ENCODE peak calls at places on chromosome 7, in eight cellular contexts. One of them, this sample, is unnamed.
A peak's percentile ranks its signal among the peaks of the same experiment; 100 is the strongest.

GRCh38 chr7:157785021-157785441 is 448.2 kb downstream of the DNAJB6 start:
- DNase-seq in iPS-NIHi11: no peak
- DNase-seq in fibroblast of pulmonary artery: no peak
- DNase-seq in natural killer cell: no peak
- DNase-seq in myocyte: no peak
- DNase-seq in stimulated activated CD4-positive, alpha-beta T cell treated with anti-CD3 and anti-CD28 coated beads, Interleukin-12 subunit alpha, Interleukin-12 subunit beta, amount 100 ng/mL, for 48 hours: no peak
- DNase-seq in NCI-H2081: no peak
- DNase-seq in lower leg skin: no peak
- DNase-seq in this sample: no peak

GRCh38 chr7:137873524-137873923 is 26.8 kb upstream of the DGKI start:
- DNase-seq in iPS-NIHi11: no peak
- DNase-seq in fibroblast of pulmonary artery: peak; percentile 74
- DNase-seq in natural killer cell: no peak
- DNase-seq in myocyte: peak; percentile 81
- DNase-seq in stimulated activated CD4-positive, alpha-beta T cell treated with anti-CD3 and anti-CD28 coated beads, Interleukin-12 subunit alpha, Interleukin-12 subunit beta, amount 100 ng/mL, for 48 hours: peak; percentile 41
- DNase-seq in NCI-H2081: no peak
- DNase-seq in lower leg skin: no peak
- DNase-seq in this sample: no peak

GRCh38 chr7:48168159-48168558 is 3.1 kb upstream of the ABCA13 start:
- DNase-seq in iPS-NIHi11: no peak
- DNase-seq in fibroblast of pulmonary artery: peak; percentile 51
- DNase-seq in natural killer cell: no peak
- DNase-seq in myocyte: peak; percentile 51
- DNase-seq in stimulated activated CD4-positive, alpha-beta T cell treated with anti-CD3 and anti-CD28 coated beads, Interleukin-12 subunit alpha, Interleukin-12 subunit beta, amount 100 ng/mL, for 48 hours: no peak
- DNase-seq in NCI-H2081: no peak
- DNase-seq in lower leg skin: no peak
- DNase-seq in this sample: peak; percentile 37

GRCh38 chr7:143360788-143361551 is 1.5 kb downstream of the FAM131B start:
- DNase-seq in iPS-NIHi11: peak; percentile 84
- DNase-seq in fibroblast of pulmonary artery: no peak
- DNase-seq in natural killer cell: no peak
- DNase-seq in myocyte: no peak
- DNase-seq in stimulated activated CD4-positive, alpha-beta T cell treated with anti-CD3 and anti-CD28 coated beads, Interleukin-12 subunit alpha, Interleukin-12 subunit beta, amount 100 ng/mL, for 48 hours: no peak
- DNase-seq in NCI-H2081: peak; percentile 57
- DNase-seq in lower leg skin: no peak
- DNase-seq in this sample: no peak

GRCh38 chr7:157139142-157140117 is 704 bp downstream of the UBE3C start:
- DNase-seq in iPS-NIHi11: no peak
- DNase-seq in fibroblast of pulmonary artery: peak; percentile 42
- DNase-seq in natural killer cell: no peak
- DNase-seq in myocyte: no peak
- DNase-seq in stimulated activated CD4-positive, alpha-beta T cell treated with anti-CD3 and anti-CD28 coated beads, Interleukin-12 subunit alpha, Interleukin-12 subunit beta, amount 100 ng/mL, for 48 hours: no peak
- DNase-seq in NCI-H2081: peak; percentile 64
- DNase-seq in lower leg skin: peak; percentile 34
- DNase-seq in this sample: no peak

GRCh38 chr7:126778101-126778500 is 474.6 kb downstream of the GRM8 start:
- DNase-seq in iPS-NIHi11: peak; percentile 12
- DNase-seq in fibroblast of pulmonary artery: no peak
- DNase-seq in natural killer cell: no peak
- DNase-seq in myocyte: no peak
- DNase-seq in stimulated activated CD4-positive, alpha-beta T cell treated with anti-CD3 and anti-CD28 coated beads, Interleukin-12 subunit alpha, Interleukin-12 subunit beta, amount 100 ng/mL, for 48 hours: no peak
- DNase-seq in NCI-H2081: peak; percentile 61
- DNase-seq in lower leg skin: no peak
- DNase-seq in this sample: no peak

GRCh38 chr7:123580406-123581161 is 21.0 kb upstream of the ASB15 start:
- DNase-seq in iPS-NIHi11: peak; percentile 42
- DNase-seq in fibroblast of pulmonary artery: peak; percentile 77
- DNase-seq in natural killer cell: no peak
- DNase-seq in myocyte: peak; percentile 72
- DNase-seq in stimulated activated CD4-positive, alpha-beta T cell treated with anti-CD3 and anti-CD28 coated beads, Interleukin-12 subunit alpha, Interleukin-12 subunit beta, amount 100 ng/mL, for 48 hours: no peak
- DNase-seq in NCI-H2081: peak; percentile 73
- DNase-seq in lower leg skin: no peak
- DNase-seq in this sample: peak; percentile 60

GRCh38 chr7:44308741-44309270 is 16.6 kb downstream of the CAMK2B start:
- DNase-seq in iPS-NIHi11: no peak
- DNase-seq in fibroblast of pulmonary artery: no peak
- DNase-seq in natural killer cell: no peak
- DNase-seq in myocyte: peak; percentile 67
- DNase-seq in stimulated activated CD4-positive, alpha-beta T cell treated with anti-CD3 and anti-CD28 coated beads, Interleukin-12 subunit alpha, Interleukin-12 subunit beta, amount 100 ng/mL, for 48 hours: no peak
- DNase-seq in NCI-H2081: no peak
- DNase-seq in lower leg skin: peak; percentile 11
- DNase-seq in this sample: no peak

GRCh38 chr7:100003711-100004661 is 11.4 kb upstream of the ZKSCAN1 start:
- DNase-seq in iPS-NIHi11: peak; percentile 44
- DNase-seq in fibroblast of pulmonary artery: no peak
- DNase-seq in natural killer cell: no peak
- DNase-seq in myocyte: no peak
- DNase-seq in stimulated activated CD4-positive, alpha-beta T cell treated with anti-CD3 and anti-CD28 coated beads, Interleukin-12 subunit alpha, Interleukin-12 subunit beta, amount 100 ng/mL, for 48 hours: no peak
- DNase-seq in NCI-H2081: peak; percentile 84
- DNase-seq in lower leg skin: no peak
- DNase-seq in this sample: no peak

GRCh38 chr7:108000875-108001758 is 1.8 kb downstream of the LAMB1 start:
- DNase-seq in iPS-NIHi11: peak; percentile 65
- DNase-seq in fibroblast of pulmonary artery: peak; percentile 70
- DNase-seq in natural killer cell: no peak
- DNase-seq in myocyte: peak; percentile 58
- DNase-seq in stimulated activated CD4-positive, alpha-beta T cell treated with anti-CD3 and anti-CD28 coated beads, Interleukin-12 subunit alpha, Interleukin-12 subunit beta, amount 100 ng/mL, for 48 hours: no peak
- DNase-seq in NCI-H2081: no peak
- DNase-seq in lower leg skin: peak; percentile 26
- DNase-seq in this sample: peak; percentile 63

GRCh38 chr7:512541-513311 is 6.9 kb downstream of the PDGFA start:
- DNase-seq in iPS-NIHi11: no peak
- DNase-seq in fibroblast of pulmonary artery: no peak
- DNase-seq in natural killer cell: no peak
- DNase-seq in myocyte: no peak
- DNase-seq in stimulated activated CD4-positive, alpha-beta T cell treated with anti-CD3 and anti-CD28 coated beads, Interleukin-12 subunit alpha, Interleukin-12 subunit beta, amount 100 ng/mL, for 48 hours: no peak
- DNase-seq in NCI-H2081: peak; percentile 34
- DNase-seq in lower leg skin: no peak
- DNase-seq in this sample: no peak

GRCh38 chr7:34058791-34059550 is 153.6 kb downstream of the BMPER start:
- DNase-seq in iPS-NIHi11: peak; percentile 26
- DNase-seq in fibroblast of pulmonary artery: peak; percentile 39
- DNase-seq in natural killer cell: no peak
- DNase-seq in myocyte: peak; percentile 64
- DNase-seq in stimulated activated CD4-positive, alpha-beta T cell treated with anti-CD3 and anti-CD28 coated beads, Interleukin-12 subunit alpha, Interleukin-12 subunit beta, amount 100 ng/mL, for 48 hours: no peak
- DNase-seq in NCI-H2081: no peak
- DNase-seq in lower leg skin: no peak
- DNase-seq in this sample: peak; percentile 98

GRCh38 chr7:66099551-66100407 is 14.9 kb upstream of the CRCP start:
- DNase-seq in iPS-NIHi11: no peak
- DNase-seq in fibroblast of pulmonary artery: peak; percentile 93
- DNase-seq in natural killer cell: no peak
- DNase-seq in myocyte: peak; percentile 53
- DNase-seq in stimulated activated CD4-positive, alpha-beta T cell treated with anti-CD3 and anti-CD28 coated beads, Interleukin-12 subunit alpha, Interleukin-12 subunit beta, amount 100 ng/mL, for 48 hours: no peak
- DNase-seq in NCI-H2081: peak; percentile 62
- DNase-seq in lower leg skin: peak; percentile 81
- DNase-seq in this sample: peak; percentile 79

GRCh38 chr7:3215624-3216585 is 85.1 kb upstream of the SDK1 start:
- DNase-seq in iPS-NIHi11: no peak
- DNase-seq in fibroblast of pulmonary artery: no peak
- DNase-seq in natural killer cell: no peak
- DNase-seq in myocyte: no peak
- DNase-seq in stimulated activated CD4-positive, alpha-beta T cell treated with anti-CD3 and anti-CD28 coated beads, Interleukin-12 subunit alpha, Interleukin-12 subunit beta, amount 100 ng/mL, for 48 hours: no peak
- DNase-seq in NCI-H2081: no peak
- DNase-seq in lower leg skin: no peak
- DNase-seq in this sample: no peak

GRCh38 chr7:102220229-102220850 is 66.3 kb upstream of the SH2B2 start:
- DNase-seq in iPS-NIHi11: no peak
- DNase-seq in fibroblast of pulmonary artery: no peak
- DNase-seq in natural killer cell: no peak
- DNase-seq in myocyte: peak; percentile 13
- DNase-seq in stimulated activated CD4-positive, alpha-beta T cell treated with anti-CD3 and anti-CD28 coated beads, Interleukin-12 subunit alpha, Interleukin-12 subunit beta, amount 100 ng/mL, for 48 hours: no peak
- DNase-seq in NCI-H2081: no peak
- DNase-seq in lower leg skin: no peak
- DNase-seq in this sample: no peak

GRCh38 chr7:71050492-71050891 is 81.5 kb upstream of the GALNT17 start:
- DNase-seq in iPS-NIHi11: no peak
- DNase-seq in fibroblast of pulmonary artery: no peak
- DNase-seq in natural killer cell: no peak
- DNase-seq in myocyte: no peak
- DNase-seq in stimulated activated CD4-positive, alpha-beta T cell treated with anti-CD3 and anti-CD28 coated beads, Interleukin-12 subunit alpha, Interleukin-12 subunit beta, amount 100 ng/mL, for 48 hours: no peak
- DNase-seq in NCI-H2081: no peak
- DNase-seq in lower leg skin: no peak
- DNase-seq in this sample: no peak

GRCh38 chr7:92766461-92767003 is 69.8 kb downstream of the CDK6 start:
- DNase-seq in iPS-NIHi11: no peak
- DNase-seq in fibroblast of pulmonary artery: peak; percentile 70
- DNase-seq in natural killer cell: no peak
- DNase-seq in myocyte: peak; percentile 61
- DNase-seq in stimulated activated CD4-positive, alpha-beta T cell treated with anti-CD3 and anti-CD28 coated beads, Interleukin-12 subunit alpha, Interleukin-12 subunit beta, amount 100 ng/mL, for 48 hours: no peak
- DNase-seq in NCI-H2081: peak; percentile 34
- DNase-seq in lower leg skin: no peak
- DNase-seq in this sample: no peak

GRCh38 chr7:123823898-123824753 is 20.8 kb upstream of the HYAL4 start:
- DNase-seq in iPS-NIHi11: no peak
- DNase-seq in fibroblast of pulmonary artery: no peak
- DNase-seq in natural killer cell: no peak
- DNase-seq in myocyte: no peak
- DNase-seq in stimulated activated CD4-positive, alpha-beta T cell treated with anti-CD3 and anti-CD28 coated beads, Interleukin-12 subunit alpha, Interleukin-12 subunit beta, amount 100 ng/mL, for 48 hours: peak; percentile 13
- DNase-seq in NCI-H2081: no peak
- DNase-seq in lower leg skin: no peak
- DNase-seq in this sample: no peak

GRCh38 chr7:123401295-123401694 is 133.1 kb downstream of the IQUB start:
- DNase-seq in iPS-NIHi11: no peak
- DNase-seq in fibroblast of pulmonary artery: no peak
- DNase-seq in natural killer cell: no peak
- DNase-seq in myocyte: no peak
- DNase-seq in stimulated activated CD4-positive, alpha-beta T cell treated with anti-CD3 and anti-CD28 coated beads, Interleukin-12 subunit alpha, Interleukin-12 subunit beta, amount 100 ng/mL, for 48 hours: no peak
- DNase-seq in NCI-H2081: no peak
- DNase-seq in lower leg skin: no peak
- DNase-seq in this sample: peak; percentile 16

GRCh38 chr7:10934292-10934691 is 39.4 kb upstream of the PHF14 start:
- DNase-seq in iPS-NIHi11: no peak
- DNase-seq in fibroblast of pulmonary artery: peak; percentile 84
- DNase-seq in natural killer cell: no peak
- DNase-seq in myocyte: peak; percentile 45
- DNase-seq in stimulated activated CD4-positive, alpha-beta T cell treated with anti-CD3 and anti-CD28 coated beads, Interleukin-12 subunit alpha, Interleukin-12 subunit beta, amount 100 ng/mL, for 48 hours: no peak
- DNase-seq in NCI-H2081: no peak
- DNase-seq in lower leg skin: no peak
- DNase-seq in this sample: no peak

GRCh38 chr7:85237721-85238120 is 50.9 kb upstream of the SEMA3D start:
- DNase-seq in iPS-NIHi11: no peak
- DNase-seq in fibroblast of pulmonary artery: no peak
- DNase-seq in natural killer cell: no peak
- DNase-seq in myocyte: no peak
- DNase-seq in stimulated activated CD4-positive, alpha-beta T cell treated with anti-CD3 and anti-CD28 coated beads, Interleukin-12 subunit alpha, Interleukin-12 subunit beta, amount 100 ng/mL, for 48 hours: no peak
- DNase-seq in NCI-H2081: no peak
- DNase-seq in lower leg skin: no peak
- DNase-seq in this sample: no peak

GRCh38 chr7:83808982-83809381 is 160.0 kb upstream of the SEMA3E start:
- DNase-seq in iPS-NIHi11: no peak
- DNase-seq in fibroblast of pulmonary artery: no peak
- DNase-seq in natural killer cell: no peak
- DNase-seq in myocyte: no peak
- DNase-seq in stimulated activated CD4-positive, alpha-beta T cell treated with anti-CD3 and anti-CD28 coated beads, Interleukin-12 subunit alpha, Interleukin-12 subunit beta, amount 100 ng/mL, for 48 hours: no peak
- DNase-seq in NCI-H2081: no peak
- DNase-seq in lower leg skin: no peak
- DNase-seq in this sample: no peak

This sample was measured in A673.